ENCODE peak calls at places on chromosomes 11 and 22, in eight cellular contexts. One of them, this sample, is unnamed. For H3K4me1, the result is how much of the 10 kb centered on the place peaks cover.

GRCh38 chr11:78573271-78574035 is 1.2 kb downstream of the NARS2 start:
- DNase-seq in MM.1S: no peak
- DNase-seq in prostate gland: no peak
- DNase-seq in H9: no peak
- DNase-seq in tibial nerve: no peak
- DNase-seq in left ventricle myocardium inferior: no peak
- DNase-seq in spleen: no peak
- DNase-seq in astrocyte: no peak
- DNase-seq in this sample: no peak

GRCh38 chr11:46338636-46338987 is 8.7 kb upstream of the DGKZ start:
- DNase-seq in MM.1S: no peak
- DNase-seq in astrocyte: no peak
- DNase-seq in H9: no peak
- DNase-seq in left ventricle myocardium inferior: no peak
- DNase-seq in spleen: no peak
- DNase-seq in tibial nerve: no peak
- DNase-seq in prostate gland: no peak
- DNase-seq in this sample: no peak

GRCh38 chr11:78373689-78374088 is 43.9 kb downstream of the GAB2 start:
- DNase-seq in prostate gland: no peak
- DNase-seq in spleen: no peak
- DNase-seq in tibial nerve: no peak
- DNase-seq in MM.1S: no peak
- DNase-seq in astrocyte: no peak
- DNase-seq in left ventricle myocardium inferior: no peak
- DNase-seq in H9: no peak
- DNase-seq in this sample: no peak

GRCh38 chr11:18768472-18768901 is 23.1 kb downstream of the PTPN5 start:
- DNase-seq in H9: no peak
- DNase-seq in prostate gland: no peak
- DNase-seq in spleen: peak
- DNase-seq in MM.1S: peak
- DNase-seq in astrocyte: no peak
- DNase-seq in tibial nerve: no peak
- DNase-seq in left ventricle myocardium inferior: no peak
- DNase-seq in this sample: no peak

GRCh38 chr11:69854719-69855118 is 35.5 kb upstream of the FGF3 start:
- DNase-seq in astrocyte: peak
- DNase-seq in MM.1S: no peak
- DNase-seq in prostate gland: no peak
- DNase-seq in left ventricle myocardium inferior: no peak
- DNase-seq in spleen: no peak
- DNase-seq in H9: no peak
- DNase-seq in tibial nerve: no peak
- DNase-seq in this sample: no peak

GRCh38 chr11:122727101-122727929 is 71.8 kb downstream of the UBASH3B start:
- DNase-seq in prostate gland: no peak
- DNase-seq in left ventricle myocardium inferior: no peak
- DNase-seq in tibial nerve: no peak
- DNase-seq in spleen: no peak
- DNase-seq in astrocyte: no peak
- DNase-seq in MM.1S: peak
- DNase-seq in H9: no peak
- DNase-seq in this sample: no peak

GRCh38 chr22:35489225-35489624 is 51.4 kb upstream of the RASD2 start:
- DNase-seq in left ventricle myocardium inferior: no peak
- DNase-seq in H9: no peak
- DNase-seq in tibial nerve: no peak
- DNase-seq in astrocyte: no peak
- DNase-seq in prostate gland: no peak
- DNase-seq in spleen: no peak
- DNase-seq in MM.1S: no peak
- DNase-seq in this sample: no peak

GRCh38 chr11:115963170-115963569 is 459.0 kb upstream of the CADM1 start:
- DNase-seq in H9: no peak
- DNase-seq in tibial nerve: no peak
- DNase-seq in astrocyte: no peak
- DNase-seq in prostate gland: no peak
- DNase-seq in left ventricle myocardium inferior: no peak
- DNase-seq in MM.1S: no peak
- DNase-seq in spleen: no peak
- DNase-seq in this sample: no peak

GRCh38 chr11:101817536-101817935 is 97.3 kb upstream of the CEP126 start:
- DNase-seq in H9: no peak
- DNase-seq in spleen: no peak
- DNase-seq in astrocyte: no peak
- DNase-seq in prostate gland: no peak
- DNase-seq in left ventricle myocardium inferior: no peak
- DNase-seq in tibial nerve: no peak
- DNase-seq in MM.1S: no peak
- DNase-seq in this sample: no peak

GRCh38 chr11:115718945-115719344 is 214.7 kb upstream of the CADM1 start:
- DNase-seq in prostate gland: no peak
- DNase-seq in left ventricle myocardium inferior: no peak
- DNase-seq in spleen: no peak
- DNase-seq in astrocyte: no peak
- DNase-seq in tibial nerve: no peak
- DNase-seq in H9: no peak
- DNase-seq in MM.1S: no peak
- DNase-seq in this sample: no peak

GRCh38 chr11:11291432-11292015 is 61.5 kb downstream of the CSNK2A3 start:
- DNase-seq in MM.1S: no peak
- DNase-seq in tibial nerve: no peak
- DNase-seq in left ventricle myocardium inferior: no peak
- DNase-seq in prostate gland: no peak
- DNase-seq in astrocyte: no peak
- DNase-seq in spleen: no peak
- DNase-seq in H9: no peak
- DNase-seq in this sample: no peak

GRCh38 chr11:11288972-11289616 is 64.0 kb downstream of the CSNK2A3 start:
- DNase-seq in prostate gland: no peak
- DNase-seq in H9: no peak
- DNase-seq in MM.1S: no peak
- DNase-seq in tibial nerve: no peak
- DNase-seq in astrocyte: no peak
- DNase-seq in left ventricle myocardium inferior: no peak
- DNase-seq in spleen: no peak
- DNase-seq in this sample: no peak

GRCh38 chr11:11292839-11293238 is 60.2 kb downstream of the CSNK2A3 start:
- DNase-seq in left ventricle myocardium inferior: no peak
- DNase-seq in MM.1S: no peak
- DNase-seq in astrocyte: no peak
- DNase-seq in tibial nerve: no peak
- DNase-seq in prostate gland: no peak
- DNase-seq in spleen: no peak
- DNase-seq in H9: no peak
- DNase-seq in this sample: no peak

GRCh38 chr11:11293798-11294611 is 59.0 kb downstream of the CSNK2A3 start:
- DNase-seq in left ventricle myocardium inferior: no peak
- DNase-seq in tibial nerve: no peak
- DNase-seq in MM.1S: no peak
- DNase-seq in astrocyte: no peak
- DNase-seq in prostate gland: no peak
- DNase-seq in H9: no peak
- DNase-seq in spleen: no peak
- DNase-seq in this sample: no peak

GRCh38 chr11:11290354-11290753 is 62.7 kb downstream of the CSNK2A3 start:
- DNase-seq in MM.1S: no peak
- DNase-seq in prostate gland: no peak
- DNase-seq in spleen: no peak
- DNase-seq in left ventricle myocardium inferior: no peak
- DNase-seq in tibial nerve: no peak
- DNase-seq in astrocyte: no peak
- DNase-seq in H9: no peak
- DNase-seq in this sample: no peak
- H3K4me1 ChIP-seq in MM.1S: under half
- H3K4me1 ChIP-seq in prostate gland: under half
- H3K4me1 ChIP-seq in spleen: under half
- H3K4me1 ChIP-seq in left ventricle myocardium inferior: under half
- H3K4me1 ChIP-seq in tibial nerve: under half
- H3K4me1 ChIP-seq in astrocyte: under half
- H3K4me1 ChIP-seq in H9: under half
- H3K4me1 ChIP-seq in this sample: under half

DNA sequence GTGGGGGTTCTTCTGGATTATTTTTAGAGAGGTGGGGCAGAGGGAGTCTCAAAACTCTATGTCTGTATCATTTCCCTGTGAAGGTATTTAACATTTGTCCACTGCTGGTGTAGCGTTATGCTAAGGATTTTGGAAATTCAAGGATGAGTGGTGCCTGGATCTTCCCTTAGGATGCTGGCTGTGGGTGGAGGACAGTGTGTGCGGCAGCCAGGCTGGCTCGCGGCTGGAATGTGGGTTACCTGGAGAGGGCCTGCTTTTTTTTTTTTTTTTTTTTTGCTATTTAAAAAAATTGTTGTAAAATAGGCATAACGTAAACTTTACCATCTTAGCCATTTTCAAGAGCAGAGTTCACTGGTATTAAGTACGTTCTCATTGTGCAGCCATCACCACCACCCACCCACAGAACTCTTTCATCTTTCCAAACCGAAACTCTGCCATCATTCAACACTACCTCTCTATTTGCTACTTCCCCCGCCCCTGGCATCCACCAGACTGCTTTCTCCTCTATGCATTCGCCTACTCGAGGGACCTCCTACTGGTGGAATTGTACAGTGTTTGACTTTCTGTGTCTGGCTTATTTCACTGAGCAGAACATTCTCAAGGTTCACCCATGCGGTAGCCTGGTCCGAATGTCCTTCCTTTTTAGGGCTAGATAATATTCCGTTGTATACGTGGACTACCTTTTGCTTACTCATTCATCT is 67.1 kb downstream of the PARVB start:
- DNase-seq in left ventricle myocardium inferior: no peak
- DNase-seq in spleen: no peak
- DNase-seq in astrocyte: no peak
- DNase-seq in tibial nerve: no peak
- DNase-seq in MM.1S: no peak
- DNase-seq in H9: no peak
- DNase-seq in prostate gland: no peak
- DNase-seq in this sample: no peak
- TF ChIP-seq CTCF in left ventricle myocardium inferior: no peak
- TF ChIP-seq CTCF in spleen: no peak
- TF ChIP-seq CTCF in astrocyte: peak
- TF ChIP-seq CTCF in tibial nerve: no peak
- TF ChIP-seq CTCF in MM.1S: no peak
- TF ChIP-seq CTCF in H9: peak
- TF ChIP-seq CTCF in prostate gland: no peak
- TF ChIP-seq CTCF in this sample: no peak

GRCh38 chr11:48019230-48019584 is 38.8 kb downstream of the PTPRJ start:
- DNase-seq in astrocyte: no peak
- DNase-seq in H9: no peak
- DNase-seq in left ventricle myocardium inferior: no peak
- DNase-seq in MM.1S: no peak
- DNase-seq in tibial nerve: no peak
- DNase-seq in spleen: no peak
- DNase-seq in prostate gland: no peak
- DNase-seq in this sample: no peak

GRCh38 chr11:48020092-48020755 is 39.9 kb downstream of the PTPRJ start:
- DNase-seq in MM.1S: no peak
- DNase-seq in left ventricle myocardium inferior: no peak
- DNase-seq in H9: no peak
- DNase-seq in spleen: peak
- DNase-seq in prostate gland: no peak
- DNase-seq in tibial nerve: no peak
- DNase-seq in astrocyte: no peak
- DNase-seq in this sample: no peak

GRCh38 chr11:48019597-48019996 is 39.2 kb downstream of the PTPRJ start:
- DNase-seq in H9: no peak
- DNase-seq in MM.1S: no peak
- DNase-seq in tibial nerve: no peak
- DNase-seq in spleen: no peak
- DNase-seq in left ventricle myocardium inferior: no peak
- DNase-seq in astrocyte: no peak
- DNase-seq in prostate gland: no peak
- DNase-seq in this sample: no peak

GRCh38 chr11:48017105-48017874 is 36.9 kb downstream of the PTPRJ start:
- DNase-seq in spleen: peak
- DNase-seq in MM.1S: no peak
- DNase-seq in H9: no peak
- DNase-seq in astrocyte: no peak
- DNase-seq in tibial nerve: no peak
- DNase-seq in prostate gland: no peak
- DNase-seq in left ventricle myocardium inferior: no peak
- DNase-seq in this sample: no peak

DNA sequence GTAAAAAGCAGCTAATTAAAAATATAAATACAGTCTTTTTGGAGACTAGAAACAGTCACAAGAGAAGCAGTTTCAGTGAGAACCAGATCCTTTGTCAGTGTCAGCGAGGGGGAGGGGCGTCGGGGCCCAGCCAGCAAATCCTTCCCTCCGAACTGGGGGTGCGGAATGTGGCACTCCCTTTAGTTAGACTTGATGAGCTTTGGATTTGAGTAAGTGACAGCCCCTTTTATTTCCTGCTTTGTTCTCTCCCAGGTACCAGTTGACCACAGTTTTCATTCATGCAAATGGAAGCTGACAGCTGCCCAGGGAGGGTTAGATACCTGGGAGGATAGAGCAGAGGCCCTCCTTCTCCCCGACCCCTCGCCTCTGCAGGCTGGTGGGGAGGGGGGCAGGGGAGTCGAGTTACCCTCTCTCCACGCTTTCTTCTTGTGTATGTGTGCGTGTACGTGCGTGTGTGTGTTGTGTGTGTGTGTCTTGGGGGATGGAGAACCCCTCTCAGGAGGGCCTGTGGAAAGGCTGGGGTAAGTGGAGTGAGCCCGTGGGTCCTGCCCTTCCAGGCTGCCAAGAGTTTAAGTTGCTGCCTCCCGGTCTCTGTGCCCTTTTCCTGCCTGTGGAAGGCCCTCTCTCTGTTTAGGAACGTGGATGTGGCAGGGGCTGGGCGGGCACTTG is 38.3 kb downstream of the PTPRJ start:
- DNase-seq in spleen: peak
- DNase-seq in prostate gland: no peak
- DNase-seq in left ventricle myocardium inferior: no peak
- DNase-seq in astrocyte: no peak
- DNase-seq in MM.1S: no peak
- DNase-seq in H9: peak
- DNase-seq in tibial nerve: no peak
- DNase-seq in this sample: no peak
- H3K4me1 ChIP-seq in spleen: half or more
- H3K4me1 ChIP-seq in prostate gland: under half
- H3K4me1 ChIP-seq in left ventricle myocardium inferior: under half
- H3K4me1 ChIP-seq in astrocyte: under half
- H3K4me1 ChIP-seq in MM.1S: under half
- H3K4me1 ChIP-seq in H9: under half
- H3K4me1 ChIP-seq in tibial nerve: under half
- H3K4me1 ChIP-seq in this sample: under half

DNA sequence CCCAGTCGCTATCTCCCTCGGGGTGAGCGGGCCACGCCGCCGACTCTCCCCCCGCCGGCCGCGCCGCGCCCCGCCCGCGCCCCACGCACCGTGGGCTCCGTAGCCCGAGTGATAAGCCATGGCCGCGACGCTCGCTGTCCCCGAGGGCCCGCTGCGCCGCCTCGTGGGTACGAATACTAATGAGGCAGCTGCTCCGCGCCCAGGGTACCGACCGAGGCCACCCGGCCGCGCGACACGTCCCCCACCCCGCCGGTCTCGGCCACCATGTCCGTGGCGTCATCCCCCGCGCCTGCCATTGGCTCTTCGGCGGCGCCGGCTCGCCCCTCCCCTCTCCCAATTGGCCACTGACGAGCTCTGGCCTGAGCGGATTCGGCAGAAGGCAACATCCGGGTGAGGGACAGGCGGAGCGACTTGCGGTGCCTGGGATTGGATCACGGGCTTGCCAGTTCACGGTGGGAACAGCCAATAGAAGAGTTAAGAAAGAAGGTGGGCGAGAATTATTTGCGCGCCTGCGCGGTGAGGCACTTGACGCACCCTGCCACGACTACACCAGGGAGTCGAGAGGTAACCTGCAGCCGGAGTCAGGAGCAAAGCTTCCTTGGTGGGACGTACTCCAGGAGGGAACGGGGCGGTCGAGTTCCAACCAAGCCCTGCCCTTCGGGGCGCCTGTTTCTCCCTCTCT is at the start of gene YIF1A:
- DNase-seq in MM.1S: peak
- DNase-seq in tibial nerve: peak
- DNase-seq in H9: peak
- DNase-seq in spleen: peak
- DNase-seq in prostate gland: peak
- DNase-seq in left ventricle myocardium inferior: peak
- DNase-seq in astrocyte: peak
- DNase-seq in this sample: peak
- TF ChIP-seq CTCF in MM.1S: no peak
- TF ChIP-seq CTCF in tibial nerve: no peak
- TF ChIP-seq CTCF in H9: no peak
- TF ChIP-seq CTCF in spleen: no peak
- TF ChIP-seq CTCF in prostate gland: no peak
- TF ChIP-seq CTCF in left ventricle myocardium inferior: peak
- TF ChIP-seq CTCF in astrocyte: no peak
- TF ChIP-seq CTCF in this sample: no peak

This sample was measured in mucosa of descending colon.